ENCODE peak calls at places on chromosomes 12 and 14, in eight cellular contexts. One of them, this sample, is unnamed.

GRCh38 chr12:108129017-108129812 is at the start of gene WSCD2:
- DNase-seq in activated CD8-positive, alpha-beta memory T cell treated with anti-CD3 and anti-CD28 coated beads, Interleukin-2, amount 50 U/mL, for 48 hours: no peak
- DNase-seq in AML-193: no peak
- DNase-seq in AG10803: peak; percentile 20
- DNase-seq in cardiac muscle cell: peak; percentile 84
- DNase-seq in head of caudate nucleus: peak; percentile 47
- DNase-seq in left ventricle myocardium superior: peak; percentile 57
- DNase-seq in activated T-cell treated with anti-CD3 and anti-CD28 coated beads, Interleukin-2, amount 50 U/mL, for 24 hours: no peak
- DNase-seq in this sample: peak; percentile 18

GRCh38 chr14:36402867-36403266 is 82.4 kb upstream of the MBIP start:
- DNase-seq in activated T-cell treated with anti-CD3 and anti-CD28 coated beads, Interleukin-2, amount 50 U/mL, for 24 hours: no peak
- DNase-seq in activated CD8-positive, alpha-beta memory T cell treated with anti-CD3 and anti-CD28 coated beads, Interleukin-2, amount 50 U/mL, for 48 hours: no peak
- DNase-seq in head of caudate nucleus: no peak
- DNase-seq in AML-193: no peak
- DNase-seq in AG10803: no peak
- DNase-seq in left ventricle myocardium superior: no peak
- DNase-seq in cardiac muscle cell: no peak
- DNase-seq in this sample: no peak

GRCh38 chr12:87266305-87266704 is 762.9 kb downstream of the C12orf50 start:
- DNase-seq in activated CD8-positive, alpha-beta memory T cell treated with anti-CD3 and anti-CD28 coated beads, Interleukin-2, amount 50 U/mL, for 48 hours: no peak
- DNase-seq in activated T-cell treated with anti-CD3 and anti-CD28 coated beads, Interleukin-2, amount 50 U/mL, for 24 hours: no peak
- DNase-seq in AG10803: no peak
- DNase-seq in left ventricle myocardium superior: no peak
- DNase-seq in cardiac muscle cell: no peak
- DNase-seq in head of caudate nucleus: no peak
- DNase-seq in AML-193: no peak
- DNase-seq in this sample: no peak

GRCh38 chr12:12671850-12672660 is 23.9 kb downstream of the GPR19 start:
- DNase-seq in activated CD8-positive, alpha-beta memory T cell treated with anti-CD3 and anti-CD28 coated beads, Interleukin-2, amount 50 U/mL, for 48 hours: no peak
- DNase-seq in left ventricle myocardium superior: no peak
- DNase-seq in activated T-cell treated with anti-CD3 and anti-CD28 coated beads, Interleukin-2, amount 50 U/mL, for 24 hours: no peak
- DNase-seq in AML-193: no peak
- DNase-seq in head of caudate nucleus: no peak
- DNase-seq in cardiac muscle cell: no peak
- DNase-seq in AG10803: peak; percentile 48
- DNase-seq in this sample: peak; percentile 64

GRCh38 chr14:105710119-105711057 is 184.0 kb downstream of the TMEM121 start:
- DNase-seq in AG10803: no peak
- DNase-seq in left ventricle myocardium superior: no peak
- DNase-seq in activated CD8-positive, alpha-beta memory T cell treated with anti-CD3 and anti-CD28 coated beads, Interleukin-2, amount 50 U/mL, for 48 hours: peak; percentile 47
- DNase-seq in AML-193: no peak
- DNase-seq in head of caudate nucleus: no peak
- DNase-seq in cardiac muscle cell: no peak
- DNase-seq in activated T-cell treated with anti-CD3 and anti-CD28 coated beads, Interleukin-2, amount 50 U/mL, for 24 hours: peak; percentile 22
- DNase-seq in this sample: no peak

GRCh38 chr12:52608161-52608560 is 6.9 kb upstream of the KRT72 start:
- DNase-seq in cardiac muscle cell: no peak
- DNase-seq in AML-193: no peak
- DNase-seq in activated CD8-positive, alpha-beta memory T cell treated with anti-CD3 and anti-CD28 coated beads, Interleukin-2, amount 50 U/mL, for 48 hours: peak; percentile 43
- DNase-seq in left ventricle myocardium superior: no peak
- DNase-seq in head of caudate nucleus: no peak
- DNase-seq in activated T-cell treated with anti-CD3 and anti-CD28 coated beads, Interleukin-2, amount 50 U/mL, for 24 hours: no peak
- DNase-seq in AG10803: no peak
- DNase-seq in this sample: no peak

GRCh38 chr14:85934123-85934885 is 404.4 kb downstream of the FLRT2 start:
- DNase-seq in AG10803: peak; percentile 4
- DNase-seq in activated CD8-positive, alpha-beta memory T cell treated with anti-CD3 and anti-CD28 coated beads, Interleukin-2, amount 50 U/mL, for 48 hours: peak; percentile 68
- DNase-seq in activated T-cell treated with anti-CD3 and anti-CD28 coated beads, Interleukin-2, amount 50 U/mL, for 24 hours: peak; percentile 70
- DNase-seq in left ventricle myocardium superior: no peak
- DNase-seq in cardiac muscle cell: no peak
- DNase-seq in AML-193: peak; percentile 51
- DNase-seq in head of caudate nucleus: peak; percentile 8
- DNase-seq in this sample: peak; percentile 79

GRCh38 chr12:13591488-13591887 is 389.9 kb downstream of the GRIN2B start:
- DNase-seq in cardiac muscle cell: no peak
- DNase-seq in head of caudate nucleus: no peak
- DNase-seq in activated T-cell treated with anti-CD3 and anti-CD28 coated beads, Interleukin-2, amount 50 U/mL, for 24 hours: no peak
- DNase-seq in AG10803: no peak
- DNase-seq in left ventricle myocardium superior: no peak
- DNase-seq in activated CD8-positive, alpha-beta memory T cell treated with anti-CD3 and anti-CD28 coated beads, Interleukin-2, amount 50 U/mL, for 48 hours: no peak
- DNase-seq in AML-193: no peak
- DNase-seq in this sample: no peak

This sample was measured in RPMI7951.